ENCODE peak calls at places on chromosomes 4 and X, in eight cellular contexts. X, D, O, S, I, E, N and G are unnamed samples.

GRCh38 chr4:121789960-121790829 is 10.9 kb upstream of the EXOSC9 start:
- DNase-seq in X (no peak), D (no peak), O (no peak), S (no peak), I (no peak), E (no peak), N (no peak), G (no peak)

GRCh38 chrX:109760922-109761250 is 27.8 kb upstream of the ACSL4 start:
- DNase-seq in X (no peak), D (no peak), O (no peak), S (peak), I (no peak), E (no peak), N (no peak), G (no peak)

GRCh38 chrX:51860679-51861078 is 32.7 kb upstream of the MAGED1 start:
- DNase-seq in X (no peak), D (no peak), O (no peak), S (peak), I (peak), E (no peak), N (peak), G (no peak)

GRCh38 chr4:124334119-124334518 is 378.4 kb downstream of the ANKRD50 start:
- DNase-seq in X (no peak), D (no peak), O (no peak), S (peak), I (peak), E (no peak), N (peak), G (no peak)

GRCh38 chrX:37302569-37302968 is 46.6 kb upstream of the PRRG1 start:
- DNase-seq in X (no peak), D (no peak), O (peak), S (peak), I (no peak), E (no peak), N (peak), G (no peak)

GRCh38 chrX:123807825-123808416 is 51.9 kb upstream of the XIAP start:
- DNase-seq in X (no peak), D (no peak), O (no peak), S (no peak), I (no peak), E (no peak), N (no peak), G (no peak)

GRCh38 chr4:174828845-174829701 is at the start of gene GLRA3:
- DNase-seq in X (no peak), D (no peak), O (peak), S (peak), I (peak), E (peak), N (peak), G (peak)

GRCh38 chr4:86155766-86156165 is 204.1 kb downstream of the MAPK10 start:
- DNase-seq in X (no peak), D (no peak), O (no peak), S (no peak), I (no peak), E (no peak), N (no peak), G (no peak)

GRCh38 chr4:48787031-48787430 is 7.0 kb upstream of the FRYL start:
- DNase-seq in X (no peak), D (no peak), O (no peak), S (peak), I (no peak), E (no peak), N (no peak), G (no peak)

GRCh38 chr4:184470785-184471110 is 3.6 kb downstream of the IRF2 start:
- DNase-seq in X (no peak), D (no peak), O (no peak), S (no peak), I (no peak), E (no peak), N (no peak), G (no peak)

DNA sequence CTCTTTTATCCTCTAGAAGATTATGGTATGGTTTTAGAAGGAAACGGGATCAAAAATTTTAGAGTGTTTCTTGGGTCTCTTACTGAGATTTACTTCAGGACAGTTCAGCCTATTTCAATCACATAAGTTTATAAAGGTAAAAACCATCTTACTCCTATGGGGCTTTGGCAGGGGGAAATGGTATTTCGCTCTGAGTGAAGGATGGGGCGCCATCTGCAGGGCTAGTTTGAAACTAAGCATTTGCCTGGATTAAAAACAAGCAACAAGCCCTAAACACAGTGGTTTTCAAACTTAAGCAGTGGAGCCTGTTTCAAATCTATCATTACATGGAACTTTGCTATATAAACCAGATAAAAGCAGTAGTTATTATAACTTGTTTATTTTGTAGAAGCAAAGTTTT is 361.5 kb upstream of the FMR1 start:
- DNase-seq in X (no peak), D (no peak), O (peak), S (peak), I (no peak), E (no peak), N (peak), G (no peak)
- TF ChIP-seq CTCF in X (no peak), D (no peak), O (no peak), S (no peak), I (no peak), E (no peak), N (peak), G (no peak)

DNA sequence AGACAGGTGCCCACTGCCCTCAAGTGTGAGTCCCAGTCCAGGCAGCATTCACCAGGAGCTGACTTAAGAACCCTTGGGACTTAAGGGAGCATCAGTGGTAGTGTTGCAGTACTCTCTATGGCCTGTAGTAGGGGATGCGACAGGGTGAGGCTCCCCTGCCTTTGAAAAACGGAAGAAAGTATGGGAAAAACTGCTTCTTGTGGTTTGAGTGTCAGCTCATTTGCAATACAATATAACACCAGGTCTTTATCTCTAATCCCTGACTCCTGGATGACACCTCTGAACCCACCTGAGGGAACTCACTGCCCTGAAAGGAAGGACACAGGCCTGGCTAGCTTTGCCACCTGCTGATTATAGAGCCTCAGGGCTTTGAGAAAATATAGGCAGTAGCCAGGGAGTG is 176.0 kb downstream of the SMARCA1 start:
- DNase-seq in X (no peak), D (no peak), O (no peak), S (no peak), I (no peak), E (no peak), N (no peak), G (no peak)
- TF ChIP-seq CTCF in X (no peak), D (no peak), O (no peak), S (no peak), I (no peak), E (no peak), N (no peak), G (no peak)

GRCh38 chr4:98260047-98260578 is 1.1 kb upstream of the RAP1GDS1 start:
- DNase-seq in X (peak), D (peak), O (peak), S (peak), I (peak), E (peak), N (peak), G (peak)
- TF ChIP-seq CTCF in X (no peak), D (no peak), O (no peak), S (no peak), I (no peak), E (no peak), N (no peak), G (no peak)

GRCh38 chr4:21470531-21470930 is 478.0 kb downstream of the KCNIP4 start:
- DNase-seq in X (no peak), D (no peak), O (no peak), S (no peak), I (no peak), E (no peak), N (no peak), G (no peak)

GRCh38 chr4:21474195-21474594 is 474.4 kb downstream of the KCNIP4 start:
- DNase-seq in X (no peak), D (no peak), O (no peak), S (no peak), I (no peak), E (no peak), N (no peak), G (no peak)

GRCh38 chr4:21467551-21467950 is 481.0 kb downstream of the KCNIP4 start:
- DNase-seq in X (no peak), D (no peak), O (no peak), S (no peak), I (no peak), E (no peak), N (no peak), G (no peak)

DNA sequence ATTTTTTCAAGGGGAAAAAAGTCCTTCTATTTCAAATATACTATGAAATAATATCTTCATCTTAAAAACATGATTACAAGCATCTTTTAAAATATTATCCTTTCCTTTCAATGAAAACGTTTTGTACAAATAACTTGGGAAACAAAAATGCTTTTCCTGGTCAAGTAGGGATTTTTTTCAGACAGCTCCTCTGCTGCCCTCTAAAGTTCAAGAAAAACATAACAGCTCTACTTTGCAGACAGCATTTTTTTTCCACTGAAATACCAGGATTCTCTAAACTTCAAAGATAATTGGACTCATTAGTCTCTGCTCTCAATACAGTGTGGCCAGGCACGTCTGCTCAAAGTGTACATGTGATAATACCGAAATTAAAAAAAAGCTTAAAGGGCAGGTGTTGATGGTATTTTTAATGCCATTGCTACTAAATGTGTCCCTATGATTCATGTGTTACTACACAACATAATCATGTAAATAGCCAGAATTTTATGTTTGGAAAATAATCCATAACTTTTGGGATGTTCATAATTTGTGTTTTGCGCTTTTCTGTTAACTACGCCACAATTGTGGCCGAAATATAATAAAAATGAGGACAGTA is 479.0 kb downstream of the KCNIP4 start:
- DNase-seq in X (no peak), D (no peak), O (no peak), S (peak), I (no peak), E (no peak), N (peak), G (no peak)
- TF ChIP-seq CTCF in X (no peak), D (no peak), O (peak), S (peak), I (peak), E (peak), N (peak), G (peak)

GRCh38 chr4:56247646-56248045 is 139.6 kb downstream of the AASDH start:
- DNase-seq in X (no peak), D (no peak), O (no peak), S (no peak), I (no peak), E (no peak), N (no peak), G (no peak)

GRCh38 chr4:56253631-56254241 is 133.6 kb downstream of the AASDH start:
- DNase-seq in X (no peak), D (no peak), O (no peak), S (no peak), I (no peak), E (no peak), N (peak), G (no peak)

GRCh38 chr4:56250801-56251200 is 136.5 kb downstream of the AASDH start:
- DNase-seq in X (no peak), D (no peak), O (no peak), S (no peak), I (no peak), E (no peak), N (no peak), G (no peak)

GRCh38 chr4:56255820-56256219 is 131.5 kb downstream of the AASDH start:
- DNase-seq in X (no peak), D (no peak), O (no peak), S (no peak), I (no peak), E (no peak), N (no peak), G (no peak)

DNA sequence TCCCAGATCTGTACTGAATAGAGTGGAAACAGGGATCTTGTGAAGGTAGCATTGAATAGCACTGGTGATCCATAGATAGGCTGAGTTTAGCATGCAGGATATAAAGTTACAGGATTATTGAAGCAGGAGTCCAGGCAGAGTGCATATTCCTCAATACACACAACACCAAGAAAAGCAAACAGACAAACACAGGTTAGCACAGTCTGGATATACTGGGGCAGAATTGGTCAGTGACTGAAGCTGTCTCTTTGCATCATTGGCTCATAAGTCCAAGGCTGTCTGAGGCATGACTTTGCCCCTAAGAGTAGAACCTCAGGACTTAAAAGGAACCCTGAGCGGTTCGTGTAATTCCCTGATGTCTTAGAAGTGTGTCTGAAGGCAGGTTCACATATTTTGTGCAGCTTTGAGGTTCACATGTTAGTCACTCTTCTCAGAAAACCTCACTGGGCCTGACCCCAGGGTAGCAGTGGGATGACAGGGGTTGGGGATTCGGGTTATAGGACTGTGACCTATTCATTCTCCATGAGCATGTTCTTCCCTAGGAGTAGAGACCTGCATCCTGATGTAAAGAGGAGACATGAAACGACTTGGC is 134.6 kb downstream of the AASDH start:
- DNase-seq in X (no peak), D (no peak), O (no peak), S (no peak), I (no peak), E (no peak), N (no peak), G (no peak)
- TF ChIP-seq CTCF in X (no peak), D (no peak), O (no peak), S (no peak), I (no peak), E (no peak), N (no peak), G (no peak)

GRCh38 chr4:87679449-87680169 is 29.5 kb downstream of the DMP1 start:
- DNase-seq in X (peak), D (no peak), O (peak), S (peak), I (no peak), E (no peak), N (peak), G (peak)
- TF ChIP-seq CTCF in X (peak), D (peak), O (no peak), S (peak), I (peak), E (peak), N (peak), G (peak)

GRCh38 chrX:47562615-47563243 is 1.7 kb downstream of the ARAF start:
- DNase-seq in X (no peak), D (no peak), O (no peak), S (peak), I (no peak), E (no peak), N (no peak), G (no peak)
- TF ChIP-seq CTCF in X (no peak), D (no peak), O (no peak), S (peak), I (peak), E (peak), N (no peak), G (peak)